ENCODE peak calls at places on chromosomes 13 and 19, in five cellular contexts. Q is AG10803, C is fibroblast of the aortic adventitia, L is adrenal gland, W is SK-N-SH. D is an unnamed sample.

GRCh38 chr13:45402641-45403040 is 15.5 kb downstream of the SLC25A30 start:
- DNase-seq in W (no peak), C (no peak), L (no peak), Q (no peak), D (no peak)

GRCh38 chr13:59842507-59842906 is 321.2 kb downstream of the DIAPH3 start:
- DNase-seq in L (no peak), C (no peak), W (no peak), Q (no peak), D (no peak)

GRCh38 chr13:80751854-80752253 is 410.9 kb upstream of the SPRY2 start:
- DNase-seq in Q (no peak), C (no peak), L (no peak), W (no peak), D (no peak)

GRCh38 chr13:23160241-23161175 is 20.3 kb upstream of the SGCG start:
- DNase-seq in C (no peak), W (no peak), L (no peak), Q (peak; percentile 43), D (no peak)

GRCh38 chr19:40410030-40410389 is 3.2 kb downstream of the PRX start:
- DNase-seq in W (no peak), L (no peak), C (no peak), Q (no peak), D (no peak)

GRCh38 chr19:6767081-6767356 is 216 bp downstream of the SH2D3A start:
- DNase-seq in W (no peak), L (no peak), C (no peak), Q (no peak), D (no peak)

GRCh38 chr19:40192758-40193586 is 1.7 kb downstream of the MAP3K10 start:
- DNase-seq in Q (no peak), L (no peak), C (no peak), W (no peak), D (no peak)

GRCh38 chr13:32881792-32882175 is 134.4 kb upstream of the KL start:
- DNase-seq in L (no peak), C (no peak), W (no peak), Q (no peak), D (no peak)

GRCh38 chr13:25752957-25753540 is 298.8 kb downstream of the SHISA2 start:
- DNase-seq in L (peak; percentile 19), C (peak; percentile 94), W (no peak), Q (peak; percentile 84), D (peak; percentile 95)

GRCh38 chr13:113187263-113187669 is 21.2 kb downstream of the PCID2 start:
- DNase-seq in L (peak; percentile 97), C (peak; percentile 100), W (peak; percentile 45), Q (peak; percentile 99), D (peak; percentile 99)

GRCh38 chr19:16327911-16328823 is 3.5 kb downstream of the KLF2 start:
- DNase-seq in Q (peak; percentile 93), L (peak; percentile 83), C (peak; percentile 93), W (no peak), D (peak; percentile 38)

GRCh38 chr13:79341202-79341601 is 64.9 kb downstream of the RBM26 start:
- DNase-seq in W (no peak), C (no peak), Q (no peak), L (no peak), D (no peak)

GRCh38 chr19:6773323-6773931 is 919 bp downstream of the VAV1 start:
- DNase-seq in L (peak; percentile 25), C (no peak), Q (no peak), W (no peak), D (no peak)

GRCh38 chr19:1018393-1018792 is 2.5 kb downstream of the TMEM259 start:
- DNase-seq in Q (no peak), L (no peak), W (no peak), C (no peak), D (no peak)

GRCh38 chr13:50829896-50830295 is 13.6 kb downstream of the DLEU7 start:
- DNase-seq in W (no peak), Q (peak; percentile 88), L (no peak), C (peak; percentile 69), D (no peak)

GRCh38 chr19:32881766-32882165 is 12.2 kb upstream of the SLC7A9 start:
- DNase-seq in W (no peak), C (no peak), Q (no peak), L (no peak), D (no peak)

GRCh38 chr19:46731584-46731983 is 14.3 kb upstream of the FKRP start:
- DNase-seq in L (no peak), Q (no peak), C (no peak), W (no peak), D (no peak)

GRCh38 chr19:13838943-13839192 is 38.1 kb upstream of the NANOS3 start:
- DNase-seq in Q (no peak), C (no peak), L (no peak), W (peak; percentile 84), D (no peak)

GRCh38 chr13:38883783-38884182 is 106.8 kb downstream of the STOML3 start:
- DNase-seq in C (no peak), W (no peak), Q (no peak), L (no peak), D (peak; percentile 42)

GRCh38 chr13:113129921-113130750 is 7.5 kb downstream of the F10 start:
- DNase-seq in C (no peak), L (no peak), W (no peak), Q (no peak), D (no peak)

GRCh38 chr19:55440411-55441105 is 2.5 kb downstream of the SHISA7 start:
- DNase-seq in L (no peak), W (peak; percentile 94), Q (no peak), C (no peak), D (no peak)

GRCh38 chr13:99873141-99873540 is 98.4 kb downstream of the ZIC5 start:
- DNase-seq in W (no peak), C (no peak), L (no peak), Q (no peak), D (no peak)

GRCh38 chr13:87656311-87656710 is 14.9 kb upstream of the SLITRK5 start:
- DNase-seq in C (no peak), Q (no peak), W (no peak), L (no peak), D (peak; percentile 87)

GRCh38 chr19:40217921-40218890 is at the start of gene TTC9B:
- DNase-seq in L (peak; percentile 46), C (no peak), Q (no peak), W (peak; percentile 95), D (no peak)

GRCh38 chr19:46737761-46738171 is 8.1 kb upstream of the FKRP start:
- DNase-seq in Q (no peak), C (no peak), W (no peak), L (no peak), D (no peak)

GRCh38 chr19:17424743-17425365 is 5.0 kb downstream of the MVB12A start:
- DNase-seq in Q (no peak), C (peak; percentile 16), L (peak; percentile 69), W (peak; percentile 91), D (peak; percentile 48)
- H3K4me3 ChIP-seq in Q (no peak overlapping the region), C (no peak overlapping the region), L (no peak overlapping the region), W (peak overlapping the region; percentile 26), D (no peak overlapping the region)

GRCh38 chr19:39188960-39189359 is 7.8 kb upstream of the NCCRP1 start:
- DNase-seq in L (no peak), W (no peak), C (no peak), Q (no peak), D (no peak)

GRCh38 chr19:39183100-39183499 is 13.7 kb upstream of the NCCRP1 start:
- DNase-seq in C (no peak), L (no peak), W (no peak), Q (peak; percentile 37), D (no peak)

GRCh38 chr19:39187552-39187943 is 9.2 kb upstream of the NCCRP1 start:
- DNase-seq in L (no peak), W (no peak), C (no peak), Q (no peak), D (no peak)

GRCh38 chr19:39182174-39182505 is 14.6 kb upstream of the NCCRP1 start:
- DNase-seq in C (peak; percentile 48), L (no peak), Q (no peak), W (no peak), D (no peak)

GRCh38 chr19:39186391-39186790 is 10.4 kb upstream of the NCCRP1 start:
- DNase-seq in W (no peak), L (no peak), C (no peak), Q (no peak), D (no peak)
- TF ChIP-seq CTCF in W (no peak), L (no peak), C (no peak), Q (no peak), D (no peak)

GRCh38 chr19:12379732-12380443 is 14.4 kb upstream of the ZNF442 start:
- DNase-seq in L (no peak), C (no peak), W (no peak), Q (no peak), D (no peak)
- H3K4me3 ChIP-seq in L (no peak overlapping the region), C (no peak overlapping the region), W (no peak overlapping the region), Q (no peak overlapping the region), D (no peak overlapping the region)

DNA sequence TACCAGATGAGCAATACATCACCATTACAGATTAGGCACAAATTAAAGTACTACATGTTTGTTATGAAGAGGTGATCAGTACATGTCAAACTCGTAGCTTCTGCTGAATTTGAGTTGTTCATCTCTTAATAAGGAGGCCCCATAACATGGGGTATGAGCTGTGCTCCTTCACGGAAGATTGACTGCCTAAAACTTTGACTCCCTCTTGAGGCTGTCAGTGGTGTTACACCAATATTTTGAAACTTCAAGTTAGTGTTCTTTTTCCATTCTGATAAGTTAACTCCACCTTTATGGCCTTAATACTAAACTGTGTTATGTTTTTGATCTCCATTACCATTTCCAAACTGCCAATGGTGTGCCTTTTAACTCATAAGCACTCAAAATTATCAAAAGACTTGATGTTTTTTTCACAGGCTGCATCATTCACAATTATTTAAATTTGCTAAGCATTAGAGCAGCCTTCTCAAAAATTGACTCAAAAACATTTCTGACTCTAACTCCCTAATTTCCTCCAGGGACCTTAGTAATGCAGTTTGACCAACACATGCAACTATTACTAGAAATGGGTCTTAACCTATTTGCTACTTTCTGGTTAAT is 1591.5 kb downstream of the PCDH9 start:
- DNase-seq in W (peak; percentile 0), Q (peak; percentile 59), L (peak; percentile 21), C (peak; percentile 78), D (peak; percentile 61)
- TF ChIP-seq CTCF in W (peak; percentile 81), Q (peak; percentile 91), L (peak; percentile 68), C (peak; percentile 81), D (peak; percentile 75)

D was measured in astrocyte of the spinal cord.